ENCODE peak calls at places on chromosomes 1 and 21, in eight cellular contexts. H is cardiac muscle cell, T is nephron progenitor cell, W is tibial artery, N is cardiac fibroblast, K is IMR-90, M is GM13977, E is brain microvascular endothelial cell. J is an unnamed sample.

GRCh38 chr1:2230781-2231666 is 2.9 kb downstream of the SKI start:
- DNase-seq in M (no peak), W (peak; percentile 45), N (no peak), E (no peak), T (no peak), K (no peak), H (no peak), J (no peak)

GRCh38 chr1:184489908-184490307 is 103.1 kb downstream of the C1orf21 start:
- DNase-seq in T (no peak), W (no peak), M (no peak), H (no peak), N (no peak), E (no peak), K (no peak), J (no peak)

GRCh38 chr21:42248783-42249597 is 30.1 kb downstream of the ABCG1 start:
- DNase-seq in K (no peak), N (no peak), E (no peak), M (peak; percentile 77), T (no peak), W (no peak), H (no peak), J (no peak)

GRCh38 chr1:172451002-172451443 is 7.2 kb upstream of the PIGC start:
- DNase-seq in N (peak; percentile 49), M (no peak), H (no peak), E (peak; percentile 50), W (no peak), K (peak; percentile 79), T (no peak), J (no peak)

GRCh38 chr1:234604726-234605492 is 5.1 kb downstream of the IRF2BP2 start:
- DNase-seq in N (peak; percentile 63), M (no peak), E (no peak), T (no peak), K (peak; percentile 83), H (no peak), W (no peak), J (no peak)

GRCh38 chr1:154859786-154860153 is 10.3 kb downstream of the KCNN3 start:
- DNase-seq in M (no peak), K (no peak), W (no peak), T (no peak), N (no peak), E (no peak), H (no peak), J (no peak)

GRCh38 chr1:236389253-236389652 is 4.8 kb upstream of the EDARADD start:
- DNase-seq in T (no peak), W (no peak), E (no peak), N (no peak), H (no peak), K (no peak), M (no peak), J (no peak)

GRCh38 chr1:78649628-78650027 is at the start of gene IFI44:
- DNase-seq in E (peak; percentile 88), H (peak; percentile 6), N (peak; percentile 92), K (peak; percentile 77), W (peak; percentile 86), T (no peak), M (peak; percentile 35), J (no peak)

GRCh38 chr1:4652631-4653327 is 1.6 kb upstream of the AJAP1 start:
- DNase-seq in K (no peak), W (no peak), H (peak; percentile 64), E (peak; percentile 32), M (peak; percentile 87), T (peak; percentile 86), N (peak; percentile 33), J (peak; percentile 61)

GRCh38 chr21:32415999-32416398 is 3.5 kb downstream of the EVA1C start:
- DNase-seq in T (no peak), N (peak; percentile 52), W (no peak), E (no peak), M (no peak), K (no peak), H (no peak), J (no peak)

GRCh38 chr21:32415451-32415850 is 2.9 kb downstream of the EVA1C start:
- DNase-seq in K (no peak), E (no peak), H (no peak), W (no peak), T (no peak), M (no peak), N (no peak), J (no peak)

GRCh38 chr21:32412998-32413504 is 545 bp downstream of the EVA1C start:
- DNase-seq in W (peak; percentile 68), T (peak; percentile 8), K (no peak), E (no peak), M (no peak), H (no peak), N (peak; percentile 49), J (no peak)

GRCh38 chr21:32413697-32414578 is 1.4 kb downstream of the EVA1C start:
- DNase-seq in W (peak; percentile 41), N (peak; percentile 86), E (no peak), T (no peak), H (no peak), K (no peak), M (no peak), J (no peak)

DNA sequence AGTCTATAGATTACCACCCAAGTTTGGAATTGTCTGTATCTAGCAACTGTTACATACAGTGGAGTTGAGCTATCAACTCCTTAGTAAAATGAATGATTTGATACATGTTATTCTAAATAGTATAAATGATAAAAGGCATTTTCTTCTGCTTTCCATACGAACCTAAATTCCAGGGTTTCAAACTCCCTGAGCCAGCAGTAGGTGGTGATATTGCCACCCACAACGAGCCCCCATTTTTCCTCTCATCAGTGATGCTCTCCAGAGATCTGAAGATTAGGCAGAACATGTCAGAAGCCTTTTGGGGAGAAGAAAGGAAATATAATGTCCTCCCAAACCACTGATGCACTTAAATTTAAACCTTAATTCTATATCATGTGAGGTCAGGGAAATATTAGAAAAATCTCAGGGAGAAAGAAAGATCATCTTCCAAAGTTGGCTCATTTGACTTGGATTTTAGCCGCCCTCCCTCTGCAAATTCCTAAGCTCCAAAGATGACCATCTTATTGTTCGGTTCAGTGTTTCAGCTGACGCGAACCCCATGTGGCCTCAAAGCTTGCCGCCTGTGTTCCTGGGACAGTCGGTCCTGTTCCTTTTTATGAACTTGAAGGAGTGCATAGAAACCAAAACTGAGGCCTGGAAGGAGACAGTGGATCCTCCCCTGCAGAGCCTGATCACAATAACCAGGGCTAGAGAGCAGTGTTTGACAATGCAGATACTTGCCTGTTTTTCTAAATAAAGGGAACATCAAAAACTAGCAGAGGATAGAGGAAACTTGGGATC is 2.3 kb downstream of the EVA1C start:
- DNase-seq in E (no peak), W (no peak), M (no peak), T (no peak), H (no peak), N (peak; percentile 67), K (peak; percentile 63), J (no peak)
- TF ChIP-seq CTCF in E (peak; percentile 75), W (peak; percentile 22), M (no peak), T (no peak), H (peak; percentile 45), N (peak; percentile 58), K (peak; percentile 68), J (no peak)

DNA sequence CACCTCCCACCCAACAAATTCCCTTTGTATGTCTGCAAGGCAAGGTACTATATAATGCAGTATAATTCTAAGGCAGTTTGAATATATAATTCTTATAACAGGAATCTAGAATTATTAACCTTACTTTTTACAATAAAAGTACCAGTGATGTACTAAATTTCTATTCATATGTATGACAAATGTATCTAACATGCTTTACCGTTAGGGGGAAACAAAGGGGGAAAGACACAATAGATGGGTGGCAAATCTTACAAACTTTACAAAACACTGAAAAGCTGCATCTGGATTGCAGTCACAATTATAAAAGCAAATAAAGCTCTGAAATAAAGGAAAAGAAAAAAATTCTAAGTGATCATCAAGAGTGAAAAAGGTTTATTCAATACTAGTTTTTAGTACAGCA is 2.3 kb downstream of the PIK3R3 start:
- DNase-seq in M (no peak), H (no peak), E (no peak), T (no peak), K (no peak), N (no peak), W (no peak), J (no peak)
- TF ChIP-seq CTCF in M (no peak), H (no peak), E (no peak), T (no peak), K (no peak), N (no peak), W (no peak), J (no peak)

DNA sequence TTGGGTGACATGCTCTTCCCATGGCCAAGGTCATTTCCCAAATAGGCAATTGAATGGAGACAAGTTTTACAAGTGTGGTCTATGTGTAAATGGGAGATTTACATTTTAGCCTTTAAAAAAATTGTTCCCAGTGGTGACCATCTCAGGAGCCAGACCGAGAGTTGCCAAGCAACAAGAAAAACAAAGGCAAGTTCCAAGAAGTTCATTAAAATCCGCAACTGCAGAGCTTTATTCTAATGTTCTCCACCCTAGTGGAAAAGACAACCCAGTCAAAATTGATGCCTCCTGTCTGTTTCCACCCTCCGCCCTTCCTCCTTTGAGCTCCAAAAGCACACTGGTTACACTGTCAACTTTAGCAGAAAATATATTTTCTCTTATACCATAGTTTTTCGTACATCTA is 33.2 kb upstream of the CD55 start:
- DNase-seq in H (no peak), T (no peak), M (no peak), E (no peak), K (no peak), W (no peak), N (no peak), J (no peak)
- TF ChIP-seq CTCF in H (no peak), T (no peak), M (no peak), E (no peak), K (no peak), W (no peak), N (no peak), J (no peak)

DNA sequence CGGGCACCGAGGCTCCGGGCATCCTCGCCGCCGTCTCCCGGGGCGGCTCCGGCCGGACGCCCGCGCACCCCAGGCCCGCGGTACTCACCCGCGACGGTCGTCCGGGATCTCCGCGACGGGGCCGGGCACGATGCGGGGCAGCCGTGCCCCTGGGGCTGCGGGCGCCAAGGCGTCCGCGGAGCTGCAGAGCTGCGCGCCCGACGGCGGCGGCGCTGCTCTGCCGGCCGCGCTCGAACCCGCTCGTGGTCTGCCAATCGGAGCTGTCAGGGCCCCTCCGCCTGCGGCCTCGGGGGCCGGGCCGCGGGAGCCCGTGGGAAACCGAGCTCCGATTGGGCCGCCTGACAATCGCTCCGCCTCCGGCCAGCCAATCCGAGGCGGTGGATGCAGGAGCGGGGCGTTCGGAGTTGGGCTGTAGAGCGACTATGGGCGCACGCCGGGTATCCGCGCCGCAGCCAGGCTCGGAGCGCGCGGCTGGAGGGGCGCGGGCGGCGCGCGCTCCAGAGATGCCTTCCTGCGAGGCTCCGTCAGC is 100.6 kb upstream of the SOD1 start:
- DNase-seq in H (peak; percentile 97), N (peak; percentile 96), K (peak; percentile 76), M (peak; percentile 81), W (peak; percentile 37), T (peak; percentile 94), E (peak; percentile 96), J (peak; percentile 97)
- TF ChIP-seq CTCF in H (peak; percentile 25), N (no peak), K (no peak), M (no peak), W (no peak), T (no peak), E (no peak), J (no peak)